ENCODE peak calls at places on chromosomes 11 and 22, in five cellular contexts. B is lower leg skin, K is Panc1, C is fibroblast of villous mesenchyme, D is cardiac muscle cell. N is an unnamed sample.

GRCh38 chr11:6259638-6260019 is at the start of gene CCKBR:
- DNase-seq in B (no peak), K (no peak), C (no peak), D (no peak), N (no peak)

GRCh38 chr11:129694538-129694937 is 121.1 kb upstream of the TMEM45B start:
- DNase-seq in B (no peak), K (no peak), C (no peak), D (no peak), N (peak; percentile 81)

GRCh38 chr11:2577071-2578005 is 122.5 kb downstream of the KCNQ1OT1 start:
- DNase-seq in B (no peak), K (no peak), C (no peak), D (no peak), N (no peak)

GRCh38 chr11:66216911-66217310 is 51.5 kb upstream of the RAB1B start:
- DNase-seq in B (no peak), K (no peak), C (no peak), D (no peak), N (no peak)

GRCh38 chr11:134261626-134262488 is 8.5 kb downstream of the ACAD8 start:
- DNase-seq in B (no peak), K (no peak), C (no peak), D (peak; percentile 24), N (no peak)

GRCh38 chr11:1075341-1075911 is 752 bp downstream of the MUC2 start:
- DNase-seq in B (no peak), K (no peak), C (no peak), D (no peak), N (no peak)

GRCh38 chr22:23803001-23803819 is 16.4 kb downstream of the SMARCB1 start:
- DNase-seq in B (no peak), K (no peak), C (no peak), D (no peak), N (no peak)

GRCh38 chr11:94750319-94751215 is 17.6 kb upstream of the AMOTL1 start:
- DNase-seq in B (no peak), K (no peak), C (peak; percentile 20), D (no peak), N (no peak)

GRCh38 chr11:8989411-8989810 is 14.4 kb downstream of the NRIP3 start:
- DNase-seq in B (no peak), K (no peak), C (peak; percentile 18), D (peak; percentile 60), N (no peak)

GRCh38 chr11:69359735-69360470 is 65.9 kb downstream of the MYEOV start:
- DNase-seq in B (peak; percentile 1), K (no peak), C (peak; percentile 31), D (peak; percentile 47), N (no peak)

GRCh38 chr22:50186789-50187523 is 1.2 kb downstream of the TRABD start:
- DNase-seq in B (no peak), K (no peak), C (peak; percentile 32), D (no peak), N (no peak)

GRCh38 chr11:80317612-80318011 is 876.8 kb upstream of the TENM4 start:
- DNase-seq in B (no peak), K (no peak), C (no peak), D (no peak), N (no peak)

GRCh38 chr11:42329930-42330555 is 870.6 kb upstream of the LRRC4C start:
- DNase-seq in B (peak; percentile 21), K (no peak), C (peak; percentile 17), D (peak; percentile 77), N (no peak)

GRCh38 chr22:19974233-19974861 is 32.7 kb upstream of the TXNRD2 start:
- DNase-seq in B (no peak), K (no peak), C (peak; percentile 65), D (peak; percentile 68), N (no peak)

GRCh38 chr11:19659529-19659928 is 53.1 kb upstream of the NAV2 start:
- DNase-seq in B (no peak), K (no peak), C (no peak), D (no peak), N (no peak)

GRCh38 chr11:60528465-60528864 is 13.3 kb downstream of the MS4A13 start:
- DNase-seq in B (no peak), K (no peak), C (no peak), D (no peak), N (no peak)

GRCh38 chr11:14454861-14455632 is 44.6 kb downstream of the COPB1 start:
- DNase-seq in B (no peak), K (peak; percentile 28), C (peak; percentile 49), D (peak; percentile 53), N (no peak)

GRCh38 chr11:9972917-9973504 is 309.1 kb downstream of the SWAP70 start:
- DNase-seq in B (no peak), K (peak; percentile 53), C (peak; percentile 70), D (peak; percentile 78), N (no peak)

GRCh38 chr11:106644824-106645223 is 373.5 kb downstream of the GUCY1A2 start:
- DNase-seq in B (no peak), K (no peak), C (peak; percentile 71), D (peak; percentile 46), N (no peak)

GRCh38 chr11:10920205-10920604 is 62.4 kb upstream of the ZBED5 start:
- DNase-seq in B (no peak), K (no peak), C (peak; percentile 93), D (peak; percentile 85), N (no peak)

GRCh38 chr11:115576606-115577005 is 72.4 kb upstream of the CADM1 start:
- DNase-seq in B (no peak), K (no peak), C (no peak), D (no peak), N (no peak)

GRCh38 chr11:17513853-17514252 is 30.4 kb downstream of the USH1C start:
- DNase-seq in B (no peak), K (no peak), C (no peak), D (no peak), N (no peak)

GRCh38 chr11:105903113-105903512 is 118.9 kb downstream of the MSANTD4 start:
- DNase-seq in B (no peak), K (no peak), C (no peak), D (no peak), N (no peak)

GRCh38 chr22:31099386-31099785 is 8.0 kb downstream of the SELENOM start:
- DNase-seq in B (no peak), K (no peak), C (no peak), D (no peak), N (no peak)

GRCh38 chr22:21766933-21767462 is 31.4 kb upstream of the YPEL1 start:
- DNase-seq in B (no peak), K (no peak), C (no peak), D (no peak), N (no peak)

GRCh38 chr22:49968831-49969661 is 8.5 kb downstream of the PIM3 start:
- DNase-seq in B (no peak), K (no peak), C (no peak), D (no peak), N (no peak)

GRCh38 chr11:118002541-118003019 is 16.4 kb downstream of the IL10RA start:
- DNase-seq in B (no peak), K (no peak), C (peak; percentile 2), D (peak; percentile 89), N (no peak)

GRCh38 chr11:60127311-60127811 is 38.9 kb downstream of the MS4A2 start:
- DNase-seq in B (no peak), K (no peak), C (no peak), D (no peak), N (no peak)

GRCh38 chr22:27654536-27655445 is 146.8 kb downstream of the MN1 start:
- DNase-seq in B (no peak), K (no peak), C (peak; percentile 85), D (peak; percentile 17), N (no peak)

GRCh38 chr11:123704341-123704740 is 37.1 kb downstream of the ZNF202 start:
- DNase-seq in B (no peak), K (no peak), C (no peak), D (no peak), N (no peak)

GRCh38 chr11:129733981-129734380 is 81.7 kb upstream of the TMEM45B start:
- DNase-seq in B (no peak), K (no peak), C (no peak), D (no peak), N (peak; percentile 57)

GRCh38 chr11:75402002-75402773 is 2.9 kb downstream of the RPS3 start:
- DNase-seq in B (no peak), K (no peak), C (no peak), D (no peak), N (no peak)
- TF ChIP-seq CTCF in B (no peak), K (peak; percentile 23), C (no peak), D (peak; percentile 6), N (no peak)

GRCh38 chr11:45180888-45181594 is 34.6 kb downstream of the PRDM11 start:
- DNase-seq in B (no peak), K (no peak), C (peak; percentile 37), D (peak; percentile 64), N (peak; percentile 91)

GRCh38 chr11:45178890-45179663 is 32.6 kb downstream of the PRDM11 start:
- DNase-seq in B (no peak), K (no peak), C (no peak), D (peak; percentile 59), N (no peak)

GRCh38 chr11:45179686-45180085 is 33.2 kb downstream of the PRDM11 start:
- DNase-seq in B (no peak), K (no peak), C (no peak), D (no peak), N (no peak)

GRCh38 chr11:45181595-45182550 is 35.4 kb downstream of the PRDM11 start:
- DNase-seq in B (no peak), K (no peak), C (no peak), D (no peak), N (no peak)

GRCh38 chr11:45180158-45180887 is 33.9 kb downstream of the PRDM11 start:
- DNase-seq in B (no peak), K (no peak), C (no peak), D (peak; percentile 52), N (peak; percentile 93)
- TF ChIP-seq CTCF in B (no peak), K (peak; percentile 66), C (peak; percentile 30), D (peak; percentile 31), N (peak; percentile 57)

GRCh38 chr11:121964591-121964990 is 151.4 kb downstream of the BLID start:
- DNase-seq in B (no peak), K (no peak), C (peak; percentile 74), D (peak; percentile 38), N (no peak)
- TF ChIP-seq CTCF in B (no peak), K (no peak), C (no peak), D (no peak), N (no peak)

GRCh38 chr22:38435960-38436359 is 19.0 kb downstream of the KCNJ4 start:
- DNase-seq in B (no peak), K (no peak), C (no peak), D (no peak), N (no peak)

GRCh38 chr22:38436629-38437395 is 18.2 kb downstream of the KCNJ4 start:
- DNase-seq in B (no peak), K (no peak), C (no peak), D (no peak), N (no peak)

GRCh38 chr22:38440747-38441350 is 14.2 kb downstream of the KCNJ4 start:
- DNase-seq in B (no peak), K (no peak), C (no peak), D (no peak), N (no peak)

GRCh38 chr22:38435010-38435409 is 20.0 kb downstream of the KCNJ4 start:
- DNase-seq in B (no peak), K (no peak), C (no peak), D (no peak), N (no peak)

DNA sequence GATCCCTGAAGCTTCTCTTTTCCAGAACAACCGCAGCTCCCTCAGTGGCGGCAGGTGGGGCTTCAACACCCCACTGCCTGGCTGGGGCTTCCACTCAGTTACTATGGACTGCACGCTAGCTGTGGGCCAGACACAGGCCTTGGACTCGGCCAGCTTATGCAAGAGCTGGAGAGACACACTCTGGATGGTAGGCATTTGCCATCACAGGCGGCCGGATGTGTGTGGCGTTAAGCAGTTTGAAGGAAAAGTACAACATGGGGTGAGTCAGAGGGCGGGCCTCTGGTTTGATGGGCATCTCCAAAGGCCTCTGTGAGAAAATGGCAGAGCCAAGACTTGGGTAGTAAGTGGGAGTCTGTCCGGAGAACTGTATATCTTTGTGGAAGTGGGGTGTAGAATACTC is 17.6 kb downstream of the KCNJ4 start:
- DNase-seq in B (no peak), K (no peak), C (no peak), D (no peak), N (no peak)
- TF ChIP-seq CTCF in B (no peak), K (no peak), C (no peak), D (no peak), N (no peak)